ENCODE peak calls at places on chromosomes 11 and 22, in four cellular contexts. M is HEK293T, Y is HepG2, L is GM12878. C is an unnamed sample.
A peak's percentile ranks its signal among the peaks of the same experiment; 100 is the strongest.

GRCh38 chr11:134433806-134434205 is 21.8 kb upstream of the B3GAT1 start:
- DNase-seq in L (no peak), Y (no peak), M (no peak), C (no peak)

GRCh38 chr22:37098976-37099577 is 10.4 kb downstream of the TMPRSS6 start:
- DNase-seq in L (no peak), Y (no peak), M (peak; percentile 34), C (no peak)

GRCh38 chr11:16293204-16293681 is 63.1 kb downstream of the SOX6 start:
- DNase-seq in M (no peak), Y (no peak), L (no peak), C (peak; percentile 25)

GRCh38 chr11:1546077-1546535 is 26.0 kb downstream of the DUSP8 start:
- DNase-seq in L (no peak), Y (no peak), M (no peak), C (no peak)

GRCh38 chr11:1072116-1072820 is 2.4 kb upstream of the MUC2 start:
- DNase-seq in M (no peak), Y (no peak), L (no peak), C (no peak)

GRCh38 chr11:3231851-3232744 is at the start of gene MRGPRE:
- DNase-seq in L (no peak), M (no peak), Y (no peak), C (peak; percentile 98)

GRCh38 chr11:10633261-10633660 is 60.3 kb downstream of the IRAG1 start:
- DNase-seq in M (no peak), Y (no peak), L (no peak), C (no peak)

GRCh38 chr22:36772451-36772850 is 3.5 kb downstream of the IFT27 start:
- DNase-seq in M (no peak), L (no peak), Y (no peak), C (no peak)

GRCh38 chr22:40156001-40156516 is 21.7 kb upstream of the TNRC6B start:
- DNase-seq in L (no peak), M (peak; percentile 66), Y (peak; percentile 93), C (peak; percentile 39)

GRCh38 chr22:17780116-17780740 is 6.0 kb upstream of the BID start:
- DNase-seq in M (no peak), Y (no peak), L (no peak), C (no peak)

GRCh38 chr11:124839972-124840621 is 25.1 kb upstream of the ROBO3 start:
- DNase-seq in L (no peak), M (no peak), Y (no peak), C (no peak)

GRCh38 chr11:18731949-18732821 is 6.2 kb upstream of the IGSF22 start:
- DNase-seq in M (peak; percentile 63), L (peak; percentile 24), Y (no peak), C (peak; percentile 73)

GRCh38 chr11:47850337-47850736 is 2.2 kb upstream of the NUP160 start:
- DNase-seq in M (no peak), L (no peak), Y (no peak), C (no peak)

GRCh38 chr22:42930810-42931420 is 73.8 kb upstream of the ARFGAP3 start:
- DNase-seq in M (no peak), L (no peak), Y (peak; percentile 53), C (no peak)

GRCh38 chr22:42932857-42933782 is 76.0 kb upstream of the ARFGAP3 start:
- DNase-seq in M (no peak), Y (no peak), L (peak; percentile 71), C (peak; percentile 51)

GRCh38 chr22:42929838-42930155 is 72.7 kb upstream of the ARFGAP3 start:
- DNase-seq in M (no peak), L (no peak), Y (no peak), C (no peak)

GRCh38 chr22:42932197-42932519 is 75.1 kb upstream of the ARFGAP3 start:
- DNase-seq in Y (no peak), M (no peak), L (no peak), C (no peak)

DNA sequence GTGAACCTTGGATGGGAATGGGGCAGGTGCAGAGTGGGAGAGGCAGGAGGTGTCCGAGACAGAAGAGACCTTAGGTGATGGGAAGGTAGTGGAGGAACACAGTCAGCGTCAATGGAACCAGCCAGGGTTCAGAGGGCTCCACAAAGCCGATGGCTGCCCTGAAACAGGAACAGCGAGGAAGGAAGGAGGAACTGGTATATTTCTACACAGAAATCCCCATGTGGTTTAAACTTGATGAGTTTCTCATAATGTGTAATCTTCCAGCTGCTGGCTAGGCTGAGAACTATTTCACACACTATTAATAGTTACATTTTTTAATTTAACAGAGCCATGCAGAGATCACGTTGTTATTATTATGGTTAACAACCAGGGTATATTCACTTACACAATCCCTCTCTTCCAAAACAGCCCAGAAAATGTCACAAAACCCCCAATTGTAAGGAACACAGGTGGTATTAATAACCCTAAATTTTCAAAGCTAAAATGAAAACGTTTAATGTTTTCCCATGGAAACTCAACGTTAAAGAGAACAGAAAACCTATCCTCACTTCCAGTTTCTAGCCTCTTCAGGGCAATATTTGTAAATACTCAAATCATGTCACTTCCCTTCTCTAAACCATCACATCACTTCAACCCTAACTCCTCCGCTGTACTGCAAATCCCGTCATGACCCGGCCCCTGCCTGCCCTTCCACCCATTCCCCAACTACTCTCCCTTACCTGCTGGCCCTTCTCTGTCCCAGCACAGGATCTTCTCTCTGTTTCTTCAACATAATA is 74.5 kb upstream of the ARFGAP3 start:
- DNase-seq in M (no peak), L (peak; percentile 79), Y (no peak), C (no peak)
- TF ChIP-seq FOXK2 in M (no peak), L (no peak), Y (no peak), C (no peak)

GRCh38 chr11:61838501-61838900 is 10.4 kb downstream of the FADS2 start:
- DNase-seq in Y (no peak), L (no peak), M (no peak), C (no peak)
- TF ChIP-seq FOXK2 in Y (no peak), L (no peak), M (no peak), C (no peak)

GRCh38 chr11:65353900-65354264 is 669 bp upstream of the TIGD3 start:
- DNase-seq in Y (no peak), M (no peak), L (no peak), C (no peak)
- TF ChIP-seq FOXK2 in Y (no peak), M (no peak), L (no peak), C (no peak)

DNA sequence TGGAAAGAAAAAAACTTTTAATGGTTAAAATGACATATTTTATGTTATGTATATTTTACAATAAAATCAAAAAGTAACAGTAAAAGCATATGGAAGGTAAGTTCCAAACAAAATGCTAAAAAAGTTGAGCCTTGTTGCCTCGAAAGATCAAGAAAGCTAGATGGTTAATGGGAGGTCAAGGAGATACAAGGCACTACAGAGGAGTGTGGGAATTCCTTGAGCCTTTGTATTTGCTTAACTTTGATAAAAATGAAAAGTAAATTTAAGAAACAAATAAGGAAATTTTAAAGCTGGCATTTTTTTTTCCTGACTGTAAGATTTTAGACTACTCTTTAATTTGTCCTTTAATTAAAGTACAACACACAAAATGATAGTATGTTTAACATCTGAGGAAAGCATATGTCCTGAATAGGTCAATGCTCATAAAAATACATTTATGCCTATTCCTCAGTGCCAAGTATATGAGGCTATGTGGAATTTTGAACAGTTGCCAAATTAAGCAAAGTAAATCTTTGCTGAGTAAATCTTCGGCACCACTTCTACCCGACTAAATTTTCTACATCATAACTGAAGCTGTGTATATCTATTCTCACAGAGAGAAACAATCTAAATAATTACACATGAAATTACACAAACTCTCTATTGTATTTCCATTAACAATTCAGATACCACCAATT is 108.8 kb downstream of the TTC28 start:
- DNase-seq in M (no peak), L (no peak), Y (no peak), C (no peak)
- TF ChIP-seq FOXK2 in M (no peak), L (no peak), Y (no peak), C (no peak)

DNA sequence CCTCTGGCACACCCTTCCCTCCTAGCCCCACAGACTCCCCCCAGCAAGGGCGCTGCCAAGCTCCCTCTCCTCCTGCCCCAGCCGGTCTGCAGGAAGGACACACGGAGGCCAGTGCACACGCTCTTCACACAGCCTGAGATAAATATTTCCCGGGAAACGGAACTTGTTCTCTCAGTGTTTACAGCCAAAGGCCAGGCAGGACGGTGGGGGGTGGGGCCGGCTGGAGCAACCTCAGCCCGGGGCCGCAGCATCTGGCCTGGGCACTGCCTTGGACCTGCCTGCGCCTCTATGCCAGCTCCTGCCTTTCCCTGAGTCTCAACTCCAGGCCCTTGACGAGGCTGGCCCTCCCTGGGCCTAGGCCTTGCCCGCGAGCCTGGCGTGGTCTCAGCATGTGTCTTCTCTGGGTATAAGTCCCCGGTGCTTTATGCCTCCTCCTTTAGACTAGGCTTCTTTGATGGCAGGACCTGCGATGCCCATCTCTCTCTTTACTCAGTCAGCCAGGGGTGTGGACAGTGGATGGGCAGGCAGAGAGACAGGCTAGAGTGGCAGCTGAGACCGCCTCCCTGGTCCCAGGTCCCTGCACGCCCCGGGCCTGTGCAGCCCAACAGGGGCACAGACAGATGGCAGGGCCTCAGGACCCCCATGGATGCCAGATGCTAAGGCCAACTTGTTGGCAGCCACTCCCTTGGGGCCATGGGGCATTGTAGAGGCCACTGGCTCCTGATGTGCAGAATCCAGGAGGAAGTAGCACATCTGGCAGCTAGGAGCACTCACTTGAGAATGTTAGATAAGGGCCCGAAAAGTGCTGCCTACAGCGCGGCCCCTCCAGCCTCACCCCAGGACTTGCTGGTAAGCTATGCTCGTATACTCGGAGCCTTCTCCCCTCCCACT is 48.2 kb downstream of the PDE2A start:
- DNase-seq in L (no peak), M (no peak), Y (peak; percentile 53), C (peak; percentile 58)
- TF ChIP-seq FOXK2 in L (no peak), M (no peak), Y (no peak), C (no peak)